ENCODE peak calls at places on chromosomes 7 and 10, in six cellular contexts. One of them, this sample, is unnamed.

GRCh38 chr7:99006739-99007424 is 128.6 kb downstream of the TRRAP start:
- DNase-seq in HCT116: no peak
- DNase-seq in heart right ventricle: no peak
- DNase-seq in Peyer's patch: no peak
- DNase-seq in small intestine: no peak
- DNase-seq in thoracic aorta: no peak
- DNase-seq in this sample: no peak

GRCh38 chr7:74462707-74463100 is 9.0 kb downstream of the GTF2IRD1 start:
- DNase-seq in HCT116: no peak
- DNase-seq in heart right ventricle: no peak
- DNase-seq in Peyer's patch: no peak
- DNase-seq in small intestine: no peak
- DNase-seq in thoracic aorta: no peak
- DNase-seq in this sample: no peak

GRCh38 chr7:121275204-121275603 is 53.6 kb upstream of the WNT16 start:
- DNase-seq in HCT116: no peak
- DNase-seq in heart right ventricle: no peak
- DNase-seq in Peyer's patch: no peak
- DNase-seq in small intestine: no peak
- DNase-seq in thoracic aorta: no peak
- DNase-seq in this sample: no peak

GRCh38 chr10:11611248-11612003 is at the start of gene USP6NL:
- DNase-seq in HCT116: peak; percentile 41
- DNase-seq in heart right ventricle: peak; percentile 93
- DNase-seq in Peyer's patch: peak; percentile 71
- DNase-seq in small intestine: peak; percentile 90
- DNase-seq in thoracic aorta: peak; percentile 35
- DNase-seq in this sample: peak; percentile 78

GRCh38 chr7:44189993-44190872 is 994 bp upstream of the GCK start:
- DNase-seq in HCT116: no peak
- DNase-seq in heart right ventricle: no peak
- DNase-seq in Peyer's patch: no peak
- DNase-seq in small intestine: no peak
- DNase-seq in thoracic aorta: no peak
- DNase-seq in this sample: peak; percentile 30

GRCh38 chr7:112204776-112205347 is 1.3 kb downstream of the DOCK4 start:
- DNase-seq in HCT116: no peak
- DNase-seq in heart right ventricle: no peak
- DNase-seq in Peyer's patch: no peak
- DNase-seq in small intestine: peak; percentile 9
- DNase-seq in thoracic aorta: no peak
- DNase-seq in this sample: no peak

GRCh38 chr7:75650671-75651070 is 88.1 kb downstream of the HIP1 start:
- DNase-seq in HCT116: no peak
- DNase-seq in heart right ventricle: peak; percentile 70
- DNase-seq in Peyer's patch: no peak
- DNase-seq in small intestine: peak; percentile 58
- DNase-seq in thoracic aorta: peak; percentile 33
- DNase-seq in this sample: no peak

GRCh38 chr7:39341083-39341482 is 225.1 kb upstream of the YAE1 start:
- DNase-seq in HCT116: no peak
- DNase-seq in heart right ventricle: no peak
- DNase-seq in Peyer's patch: no peak
- DNase-seq in small intestine: no peak
- DNase-seq in thoracic aorta: no peak
- DNase-seq in this sample: no peak

GRCh38 chr7:36276428-36277246 is 113.0 kb upstream of the ANLN start:
- DNase-seq in HCT116: no peak
- DNase-seq in heart right ventricle: no peak
- DNase-seq in Peyer's patch: no peak
- DNase-seq in small intestine: no peak
- DNase-seq in thoracic aorta: no peak
- DNase-seq in this sample: no peak

GRCh38 chr10:15748137-15748536 is 28.4 kb upstream of the ITGA8 start:
- DNase-seq in HCT116: no peak
- DNase-seq in heart right ventricle: no peak
- DNase-seq in Peyer's patch: no peak
- DNase-seq in small intestine: no peak
- DNase-seq in thoracic aorta: no peak
- DNase-seq in this sample: no peak

GRCh38 chr7:41787951-41788350 is 85.1 kb upstream of the INHBA start:
- DNase-seq in HCT116: no peak
- DNase-seq in heart right ventricle: no peak
- DNase-seq in Peyer's patch: no peak
- DNase-seq in small intestine: no peak
- DNase-seq in thoracic aorta: no peak
- DNase-seq in this sample: no peak

GRCh38 chr10:48456361-48456804 is 148.5 kb downstream of the ARHGAP22 start:
- DNase-seq in HCT116: no peak
- DNase-seq in heart right ventricle: peak; percentile 61
- DNase-seq in Peyer's patch: peak; percentile 42
- DNase-seq in small intestine: no peak
- DNase-seq in thoracic aorta: no peak
- DNase-seq in this sample: no peak

GRCh38 chr10:89916481-89916880 is 215.1 kb downstream of the KIF20B start:
- DNase-seq in HCT116: no peak
- DNase-seq in heart right ventricle: no peak
- DNase-seq in Peyer's patch: no peak
- DNase-seq in small intestine: no peak
- DNase-seq in thoracic aorta: no peak
- DNase-seq in this sample: no peak

GRCh38 chr7:33596694-33597093 is 308.6 kb upstream of the BMPER start:
- DNase-seq in HCT116: no peak
- DNase-seq in heart right ventricle: no peak
- DNase-seq in Peyer's patch: no peak
- DNase-seq in small intestine: no peak
- DNase-seq in thoracic aorta: no peak
- DNase-seq in this sample: no peak

GRCh38 chr7:26375604-26376207 is 84.0 kb downstream of the SNX10 start:
- DNase-seq in HCT116: no peak
- DNase-seq in heart right ventricle: no peak
- DNase-seq in Peyer's patch: no peak
- DNase-seq in small intestine: no peak
- DNase-seq in thoracic aorta: no peak
- DNase-seq in this sample: no peak

GRCh38 chr7:137958593-137959431 is 43.1 kb downstream of the CREB3L2 start:
- DNase-seq in HCT116: no peak
- DNase-seq in heart right ventricle: no peak
- DNase-seq in Peyer's patch: no peak
- DNase-seq in small intestine: no peak
- DNase-seq in thoracic aorta: no peak
- DNase-seq in this sample: no peak

GRCh38 chr7:44152971-44153947 is 12.1 kb upstream of the MYL7 start:
- DNase-seq in HCT116: no peak
- DNase-seq in heart right ventricle: no peak
- DNase-seq in Peyer's patch: no peak
- DNase-seq in small intestine: no peak
- DNase-seq in thoracic aorta: no peak
- DNase-seq in this sample: no peak

GRCh38 chr7:135217645-135218509 is 6.6 kb upstream of the WDR91 start:
- DNase-seq in HCT116: no peak
- DNase-seq in heart right ventricle: no peak
- DNase-seq in Peyer's patch: no peak
- DNase-seq in small intestine: peak; percentile 79
- DNase-seq in thoracic aorta: no peak
- DNase-seq in this sample: no peak

GRCh38 chr7:13829914-13830603 is 159.4 kb downstream of the ETV1 start:
- DNase-seq in HCT116: no peak
- DNase-seq in heart right ventricle: no peak
- DNase-seq in Peyer's patch: no peak
- DNase-seq in small intestine: no peak
- DNase-seq in thoracic aorta: no peak
- DNase-seq in this sample: peak; percentile 18

GRCh38 chr10:73060738-73061635 is 35.7 kb downstream of the P4HA1 start:
- DNase-seq in HCT116: peak; percentile 19
- DNase-seq in heart right ventricle: no peak
- DNase-seq in Peyer's patch: no peak
- DNase-seq in small intestine: peak; percentile 70
- DNase-seq in thoracic aorta: no peak
- DNase-seq in this sample: no peak

GRCh38 chr7:39978252-39978934 is 28.3 kb downstream of the CDK13 start:
- DNase-seq in HCT116: no peak
- DNase-seq in heart right ventricle: no peak
- DNase-seq in Peyer's patch: no peak
- DNase-seq in small intestine: no peak
- DNase-seq in thoracic aorta: no peak
- DNase-seq in this sample: no peak

GRCh38 chr7:29989257-29989995 is at the start of gene SCRN1:
- DNase-seq in HCT116: no peak
- DNase-seq in heart right ventricle: peak; percentile 42
- DNase-seq in Peyer's patch: peak; percentile 72
- DNase-seq in small intestine: peak; percentile 22
- DNase-seq in thoracic aorta: no peak
- DNase-seq in this sample: peak; percentile 56

GRCh38 chr7:2242541-2243482 is 786 bp downstream of the NUDT1 start:
- DNase-seq in HCT116: no peak
- DNase-seq in heart right ventricle: no peak
- DNase-seq in Peyer's patch: no peak
- DNase-seq in small intestine: peak; percentile 25
- DNase-seq in thoracic aorta: no peak
- DNase-seq in this sample: peak; percentile 65

GRCh38 chr10:9510626-9511025 is 1456.1 kb downstream of the GATA3 start:
- DNase-seq in HCT116: no peak
- DNase-seq in heart right ventricle: no peak
- DNase-seq in Peyer's patch: no peak
- DNase-seq in small intestine: no peak
- DNase-seq in thoracic aorta: no peak
- DNase-seq in this sample: no peak

GRCh38 chr10:102918817-102919236 is 733 bp downstream of the CNNM2 start:
- DNase-seq in HCT116: no peak
- DNase-seq in heart right ventricle: peak; percentile 25
- DNase-seq in Peyer's patch: peak; percentile 25
- DNase-seq in small intestine: peak; percentile 10
- DNase-seq in thoracic aorta: no peak
- DNase-seq in this sample: no peak

GRCh38 chr10:14489522-14490177 is 158.9 kb upstream of the FRMD4A start:
- DNase-seq in HCT116: no peak
- DNase-seq in heart right ventricle: no peak
- DNase-seq in Peyer's patch: no peak
- DNase-seq in small intestine: no peak
- DNase-seq in thoracic aorta: no peak
- DNase-seq in this sample: no peak

GRCh38 chr10:43369921-43370320 is 1.5 kb upstream of the FXYD4 start:
- DNase-seq in HCT116: no peak
- DNase-seq in heart right ventricle: no peak
- DNase-seq in Peyer's patch: no peak
- DNase-seq in small intestine: no peak
- DNase-seq in thoracic aorta: no peak
- DNase-seq in this sample: no peak

GRCh38 chr7:98204670-98205069 is 6.6 kb upstream of the BHLHA15 start:
- DNase-seq in HCT116: no peak
- DNase-seq in heart right ventricle: no peak
- DNase-seq in Peyer's patch: peak; percentile 6
- DNase-seq in small intestine: peak; percentile 94
- DNase-seq in thoracic aorta: no peak
- DNase-seq in this sample: no peak

GRCh38 chr10:14173391-14173705 is 157.4 kb downstream of the FRMD4A start:
- DNase-seq in HCT116: no peak
- DNase-seq in heart right ventricle: no peak
- DNase-seq in Peyer's patch: no peak
- DNase-seq in small intestine: no peak
- DNase-seq in thoracic aorta: no peak
- DNase-seq in this sample: no peak

GRCh38 chr10:7520496-7521485 is 110.0 kb upstream of the SFMBT2 start:
- DNase-seq in HCT116: no peak
- DNase-seq in heart right ventricle: no peak
- DNase-seq in Peyer's patch: no peak
- DNase-seq in small intestine: no peak
- DNase-seq in thoracic aorta: no peak
- DNase-seq in this sample: no peak

GRCh38 chr7:47435889-47436312 is 146.0 kb downstream of the TNS3 start:
- DNase-seq in HCT116: peak; percentile 70
- DNase-seq in heart right ventricle: peak; percentile 68
- DNase-seq in Peyer's patch: peak; percentile 28
- DNase-seq in small intestine: peak; percentile 72
- DNase-seq in thoracic aorta: no peak
- DNase-seq in this sample: peak; percentile 71

GRCh38 chr10:133024711-133025557 is 62.8 kb upstream of the ADGRA1 start:
- DNase-seq in HCT116: no peak
- DNase-seq in heart right ventricle: peak; percentile 5
- DNase-seq in Peyer's patch: no peak
- DNase-seq in small intestine: no peak
- DNase-seq in thoracic aorta: no peak
- DNase-seq in this sample: no peak
- H3K27me3 ChIP-seq in HCT116: no peaks in the 10 kb centered on the region
- H3K27me3 ChIP-seq in heart right ventricle: peaks cover 38% of the 10 kb centered on the region
- H3K27me3 ChIP-seq in Peyer's patch: peaks cover 4% of the 10 kb centered on the region
- H3K27me3 ChIP-seq in small intestine: no peaks in the 10 kb centered on the region
- H3K27me3 ChIP-seq in thoracic aorta: no peaks in the 10 kb centered on the region
- H3K27me3 ChIP-seq in this sample: peaks cover 41% of the 10 kb centered on the region

DNA sequence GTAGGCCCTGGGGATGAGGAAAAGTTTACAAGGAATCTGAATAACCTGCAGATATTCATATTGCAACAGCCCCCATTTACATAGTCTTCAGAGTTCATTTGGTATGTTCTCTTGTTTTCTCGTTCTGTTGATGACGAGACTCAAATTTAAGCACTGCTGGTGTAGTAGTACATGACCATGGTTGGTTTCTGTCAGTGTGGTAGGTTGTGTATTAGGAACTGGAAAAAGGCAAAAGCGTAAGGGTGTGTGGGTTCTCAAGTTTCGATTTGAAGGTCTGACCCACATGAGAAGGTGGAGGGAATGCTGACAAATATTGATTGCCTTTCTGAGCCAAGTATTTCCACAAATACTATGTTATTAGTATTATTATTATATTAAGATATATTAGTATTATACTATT is 151.7 kb downstream of the AUTS2 start:
- DNase-seq in HCT116: no peak
- DNase-seq in heart right ventricle: no peak
- DNase-seq in Peyer's patch: no peak
- DNase-seq in small intestine: no peak
- DNase-seq in thoracic aorta: no peak
- DNase-seq in this sample: no peak
- H3K4me1 ChIP-seq in HCT116: no peaks in the 10 kb centered on the region
- H3K4me1 ChIP-seq in heart right ventricle: peaks cover 17% of the 10 kb centered on the region
- H3K4me1 ChIP-seq in Peyer's patch: no peaks in the 10 kb centered on the region
- H3K4me1 ChIP-seq in small intestine: no peaks in the 10 kb centered on the region
- H3K4me1 ChIP-seq in thoracic aorta: no peaks in the 10 kb centered on the region
- H3K4me1 ChIP-seq in this sample: no peaks in the 10 kb centered on the region

GRCh38 chr7:20220824-20221547 is 3.8 kb upstream of the MACC1 start:
- DNase-seq in HCT116: no peak
- DNase-seq in heart right ventricle: no peak
- DNase-seq in Peyer's patch: no peak
- DNase-seq in small intestine: no peak
- DNase-seq in thoracic aorta: no peak
- DNase-seq in this sample: no peak
- H3K4me3 ChIP-seq in HCT116: no peak overlapping the region
- H3K4me3 ChIP-seq in heart right ventricle: no peak overlapping the region
- H3K4me3 ChIP-seq in Peyer's patch: no peak overlapping the region
- H3K4me3 ChIP-seq in small intestine: no peak overlapping the region
- H3K4me3 ChIP-seq in thoracic aorta: no peak overlapping the region
- H3K4me3 ChIP-seq in this sample: no peak overlapping the region

DNA sequence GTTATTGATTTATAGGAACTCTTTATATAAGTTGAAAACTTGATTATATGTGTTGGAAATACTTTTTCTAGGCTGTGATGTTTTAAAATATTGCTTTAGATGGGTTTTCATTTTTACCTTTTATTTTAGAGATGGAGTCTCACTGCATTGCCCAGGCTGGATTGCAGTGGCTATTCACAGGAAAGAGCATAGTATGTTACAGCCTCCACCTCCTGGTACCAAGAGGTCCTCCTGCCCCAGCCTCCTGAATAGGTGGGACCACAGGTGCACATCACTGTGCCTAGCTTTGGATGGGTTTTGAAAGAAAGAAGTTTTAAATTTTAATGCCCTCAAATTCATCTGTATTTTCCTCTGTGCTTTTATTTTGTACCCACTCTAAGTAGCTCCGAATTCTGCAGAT is 105.4 kb downstream of the TCF7L2 start:
- DNase-seq in HCT116: no peak
- DNase-seq in heart right ventricle: no peak
- DNase-seq in Peyer's patch: no peak
- DNase-seq in small intestine: no peak
- DNase-seq in thoracic aorta: no peak
- DNase-seq in this sample: no peak
- H3K27me3 ChIP-seq in HCT116: no peaks in the 10 kb centered on the region
- H3K27me3 ChIP-seq in heart right ventricle: no peaks in the 10 kb centered on the region
- H3K27me3 ChIP-seq in Peyer's patch: no peaks in the 10 kb centered on the region
- H3K27me3 ChIP-seq in small intestine: no peaks in the 10 kb centered on the region
- H3K27me3 ChIP-seq in thoracic aorta: no peaks in the 10 kb centered on the region
- H3K27me3 ChIP-seq in this sample: no peaks in the 10 kb centered on the region

This sample was measured in SJSA1.